ENCODE peak calls at places on chromosome 10, in seven cellular contexts. J, W, P, K, Q, M and L are unnamed samples.

GRCh38 chr10:5479481-5480161 is 19.7 kb downstream of the CALML5 start:
- DNase-seq in W (no peak), K (no peak), P (no peak), M (no peak), Q (no peak), J (no peak), L (no peak)

GRCh38 chr10:28991738-28992270 is 297.1 kb upstream of the LYZL1 start:
- DNase-seq in J (no peak), P (no peak), K (no peak), W (peak; percentile 72), M (no peak), Q (peak; percentile 55), L (peak; percentile 49)

GRCh38 chr10:14259696-14260595 is 70.8 kb downstream of the FRMD4A start:
- DNase-seq in K (no peak), J (no peak), W (peak; percentile 79), P (no peak), M (no peak), Q (no peak), L (no peak)

GRCh38 chr10:75956624-75957023 is 525.2 kb downstream of the LRMDA start:
- DNase-seq in P (no peak), Q (no peak), W (peak; percentile 21), K (no peak), M (no peak), J (no peak), L (no peak)

GRCh38 chr10:30182191-30183075 is 123.0 kb upstream of the JCAD start:
- DNase-seq in J (no peak), K (no peak), W (peak; percentile 95), M (no peak), Q (no peak), P (peak; percentile 74), L (peak; percentile 77)

GRCh38 chr10:133324198-133324792 is 12.4 kb downstream of the CALY start:
- DNase-seq in J (peak; percentile 55), P (no peak), Q (peak; percentile 80), K (no peak), M (peak; percentile 92), W (peak; percentile 31), L (peak; percentile 70)

GRCh38 chr10:83371696-83372490 is 767.4 kb upstream of the GHITM start:
- DNase-seq in M (no peak), J (no peak), K (no peak), Q (no peak), W (peak; percentile 60), P (no peak), L (no peak)

GRCh38 chr10:24209421-24209770 is 458 bp downstream of the KIAA1217 start:
- DNase-seq in Q (no peak), M (no peak), W (peak; percentile 59), P (no peak), K (no peak), J (no peak), L (peak; percentile 55)

GRCh38 chr10:13414855-13415254 is 66.8 kb upstream of the SEPHS1 start:
- DNase-seq in P (no peak), K (no peak), M (no peak), W (no peak), Q (peak; percentile 53), J (no peak), L (no peak)

GRCh38 chr10:35554036-35554435 is 51.1 kb upstream of the GJD4 start:
- DNase-seq in W (no peak), M (no peak), J (no peak), P (no peak), K (no peak), Q (no peak), L (no peak)
- H3K9me3 ChIP-seq in W (no peaks in the 10 kb centered on the region), M (no peaks in the 10 kb centered on the region), J (no peaks in the 10 kb centered on the region), P (no peaks in the 10 kb centered on the region), K (no peaks in the 10 kb centered on the region), Q (no peaks in the 10 kb centered on the region), L (no peaks in the 10 kb centered on the region)

GRCh38 chr10:125816548-125816947 is 6.5 kb downstream of the UROS start:
- DNase-seq in P (no peak), Q (no peak), K (no peak), W (no peak), M (no peak), J (no peak), L (no peak)
- H3K4me3 ChIP-seq in P (no peak overlapping the region), Q (no peak overlapping the region), K (no peak overlapping the region), W (no peak overlapping the region), M (no peak overlapping the region), J (no peak overlapping the region), L (no peak overlapping the region)

GRCh38 chr10:27819781-27820531 is 74.3 kb upstream of the MKX start:
- DNase-seq in Q (no peak), J (no peak), P (peak; percentile 16), M (no peak), K (no peak), W (peak; percentile 87), L (no peak)
- H3K27ac ChIP-seq in Q (no peak overlapping the region), J (no peak overlapping the region), P (no peak overlapping the region), M (no peak overlapping the region), K (no peak overlapping the region), W (no peak overlapping the region), L (no peak overlapping the region)

DNA sequence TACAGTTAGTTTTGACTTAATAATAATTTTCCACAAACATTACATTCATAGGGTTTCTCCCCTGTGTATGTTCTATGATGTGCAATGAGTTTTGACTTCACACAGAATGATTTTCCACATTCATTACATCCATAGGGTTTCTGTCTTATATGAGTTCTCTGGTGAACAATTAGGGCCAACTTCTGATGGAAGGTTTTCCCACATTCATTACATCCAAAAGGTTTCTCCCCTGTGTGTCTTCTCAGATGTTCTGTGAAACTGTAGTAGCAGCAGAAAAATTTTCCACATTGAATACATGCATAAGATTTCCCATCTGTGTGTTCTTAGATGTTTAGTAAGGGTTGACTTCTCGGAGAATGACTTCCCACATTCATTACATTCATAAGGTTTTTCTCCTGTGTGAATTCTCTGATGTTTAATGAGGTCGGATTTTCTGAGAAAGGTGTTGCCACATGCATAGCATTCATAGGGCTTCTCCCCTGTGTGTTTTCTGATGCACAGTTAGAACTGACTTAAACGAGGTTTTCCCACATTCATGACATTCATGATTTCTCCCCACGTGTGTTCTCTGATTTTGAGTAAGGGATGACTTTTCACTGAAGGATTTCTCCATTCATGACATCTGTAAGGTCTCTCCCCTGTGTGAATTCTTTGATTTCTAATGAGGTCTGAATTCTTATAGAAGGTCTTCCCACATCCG is 118.5 kb downstream of the ZNF33B start:
- DNase-seq in P (no peak), M (no peak), W (peak; percentile 4), K (no peak), J (no peak), Q (no peak), L (no peak)
- H3K9me3 ChIP-seq in P (peaks cover 34% of the 10 kb centered on the region), M (peaks cover 53% of the 10 kb centered on the region), W (peaks cover 35% of the 10 kb centered on the region), K (peaks cover 24% of the 10 kb centered on the region), J (peaks cover 75% of the 10 kb centered on the region), Q (peaks cover 14% of the 10 kb centered on the region), L (peaks cover 81% of the 10 kb centered on the region)

GRCh38 chr10:87547734-87548311 is 43.1 kb downstream of the MINPP1 start:
- DNase-seq in P (peak; percentile 45), Q (no peak), M (no peak), W (peak; percentile 93), K (no peak), J (no peak), L (no peak)
- H3K4me3 ChIP-seq in P (no peak overlapping the region), Q (no peak overlapping the region), M (no peak overlapping the region), W (no peak overlapping the region), K (no peak overlapping the region), J (no peak overlapping the region), L (no peak overlapping the region)

GRCh38 chr10:48685731-48686130 is 1.1 kb downstream of the WDFY4 start:
- DNase-seq in P (no peak), W (no peak), M (no peak), Q (no peak), K (no peak), J (no peak), L (no peak)

GRCh38 chr10:48683893-48684292 is 780 bp upstream of the WDFY4 start:
- DNase-seq in K (no peak), Q (no peak), P (no peak), W (no peak), M (no peak), J (no peak), L (no peak)

GRCh38 chr10:48683424-48683823 is 1.2 kb upstream of the WDFY4 start:
- DNase-seq in P (no peak), J (no peak), W (no peak), K (no peak), Q (no peak), M (no peak), L (no peak)

GRCh38 chr10:48684463-48684791 is 246 bp upstream of the WDFY4 start:
- DNase-seq in P (no peak), K (no peak), M (no peak), J (no peak), Q (no peak), W (no peak), L (no peak)

DNA sequence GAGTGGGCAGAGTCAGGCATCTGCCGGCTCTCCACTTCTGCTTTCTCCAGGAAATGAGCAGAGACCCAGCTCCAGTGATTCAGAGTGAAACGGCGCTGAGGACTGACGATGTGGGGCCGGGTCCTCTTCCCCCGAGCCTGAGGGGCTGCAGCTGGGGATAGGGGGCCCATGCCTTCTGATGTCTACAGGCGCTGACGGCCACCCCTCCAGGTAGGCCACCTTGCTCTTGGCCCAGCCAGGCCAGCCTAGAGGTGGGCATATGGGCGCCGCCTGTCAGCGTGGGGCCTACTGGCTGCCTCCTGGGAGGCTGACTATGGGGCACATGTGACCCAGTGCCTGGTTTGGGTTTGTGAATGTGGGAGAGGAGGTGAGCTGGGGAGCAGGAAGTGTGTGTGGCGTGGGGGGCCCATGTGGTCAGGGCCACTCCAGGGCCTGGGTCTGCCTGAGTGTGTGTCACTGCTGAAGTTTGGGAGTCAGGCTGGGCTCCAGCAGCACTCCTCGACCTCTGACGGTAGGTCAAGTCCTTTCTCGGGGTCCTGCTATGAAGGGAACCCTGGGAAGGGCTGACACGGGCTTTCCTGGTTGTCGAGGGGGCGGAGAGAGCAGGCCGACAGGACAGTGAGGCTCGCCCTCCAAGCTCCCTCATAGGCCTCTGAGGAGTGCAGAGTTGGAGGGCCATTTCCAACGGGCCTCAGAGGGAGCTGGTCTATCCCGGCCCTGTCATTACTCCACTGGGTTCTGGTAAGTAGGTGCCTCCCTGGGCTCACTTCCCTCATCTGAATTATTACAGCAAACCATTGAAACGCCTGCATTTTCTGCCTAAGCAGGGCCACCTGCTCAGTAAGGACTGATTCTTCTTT is at the start of gene WDFY4:
- DNase-seq in K (no peak), Q (no peak), J (no peak), W (no peak), P (no peak), M (no peak), L (no peak)
- H3K27ac ChIP-seq in K (peak within 1 kb of the TSS; percentile 67), Q (peak within 1 kb of the TSS; percentile 36), J (no peak within 1 kb of the TSS), W (no peak within 1 kb of the TSS), P (no peak within 1 kb of the TSS), M (no peak within 1 kb of the TSS), L (no peak within 1 kb of the TSS)

GRCh38 chr10:37684765-37685164 is 172.6 kb downstream of the ZNF248 start:
- DNase-seq in P (no peak), K (no peak), Q (no peak), M (no peak), W (no peak), J (no peak), L (no peak)
- H3K9me3 ChIP-seq in P (peaks cover 76% of the 10 kb centered on the region), K (no peaks in the 10 kb centered on the region), Q (no peaks in the 10 kb centered on the region), M (no peaks in the 10 kb centered on the region), W (peaks cover 10% of the 10 kb centered on the region), J (no peaks in the 10 kb centered on the region), L (no peaks in the 10 kb centered on the region)

GRCh38 chr10:128049226-128050010 is 76.8 kb downstream of the MKI67 start:
- DNase-seq in M (peak; percentile 50), J (no peak), K (no peak), W (no peak), P (no peak), Q (no peak), L (no peak)
- H3K4me3 ChIP-seq in M (no peak overlapping the region), J (peak overlapping the region; percentile 94), K (no peak overlapping the region), W (no peak overlapping the region), P (no peak overlapping the region), Q (peak overlapping the region; percentile 32), L (no peak overlapping the region)